ENCODE peak calls at places on chromosomes 1 and 21, in seven cellular contexts. G is mesendoderm, K is mesenchymal stem cell, O is IMR-90, P is neuronal stem cell, Q is trophoblast cell, W is H1. E is an unnamed sample.

GRCh38 chr1:3895279-3895950 is 4.7 kb downstream of the C1orf174 start:
- DNase-seq in G (no peak), K (no peak), O (peak; percentile 18), P (no peak), Q (peak; percentile 9), W (no peak), E (no peak)

GRCh38 chr21:27070881-27071670 is 104.2 kb upstream of the ADAMTS5 start:
- DNase-seq in G (no peak), K (no peak), O (peak; percentile 31), P (no peak), Q (no peak), W (no peak), E (no peak)

GRCh38 chr21:45994738-45995685 is 13.4 kb downstream of the COL6A1 start:
- DNase-seq in G (no peak), K (no peak), O (no peak), P (no peak), Q (no peak), W (no peak), E (no peak)

GRCh38 chr1:61358770-61359455 is 276.6 kb downstream of the NFIA start:
- DNase-seq in G (no peak), K (no peak), O (no peak), P (no peak), Q (no peak), W (no peak), E (no peak)

GRCh38 chr1:8856689-8857412 is 21.6 kb downstream of the ENO1 start:
- DNase-seq in G (no peak), K (no peak), O (no peak), P (no peak), Q (no peak), W (no peak), E (no peak)

GRCh38 chr1:75845576-75845975 is 48.9 kb downstream of the MSH4 start:
- DNase-seq in G (no peak), K (no peak), O (no peak), P (no peak), Q (no peak), W (no peak), E (no peak)

GRCh38 chr1:67941155-67941554 is 107.9 kb upstream of the GNG12 start:
- DNase-seq in G (no peak), K (no peak), O (no peak), P (no peak), Q (no peak), W (no peak), E (no peak)

GRCh38 chr1:209810783-209811182 is 4.8 kb upstream of the IRF6 start:
- DNase-seq in G (no peak), K (no peak), O (no peak), P (no peak), Q (no peak), W (no peak), E (no peak)

GRCh38 chr21:35473496-35473895 is 424.4 kb upstream of the RUNX1 start:
- DNase-seq in G (no peak), K (no peak), O (no peak), P (no peak), Q (no peak), W (no peak), E (no peak)

GRCh38 chr1:97337250-97338030 is 583.4 kb downstream of the DPYD start:
- DNase-seq in G (no peak), K (no peak), O (peak; percentile 17), P (no peak), Q (no peak), W (no peak), E (no peak)

GRCh38 chr1:6090288-6090687 is 44.6 kb downstream of the KCNAB2 start:
- DNase-seq in G (no peak), K (no peak), O (no peak), P (no peak), Q (no peak), W (no peak), E (no peak)

GRCh38 chr1:209621329-209621728 is 30.9 kb downstream of the LAMB3 start:
- DNase-seq in G (no peak), K (no peak), O (no peak), P (no peak), Q (no peak), W (no peak), E (no peak)

GRCh38 chr21:36847189-36847588 is 119.3 kb downstream of the HLCS start:
- DNase-seq in G (peak; percentile 59), K (peak; percentile 84), O (peak; percentile 85), P (no peak), Q (peak; percentile 38), W (no peak), E (no peak)

DNA sequence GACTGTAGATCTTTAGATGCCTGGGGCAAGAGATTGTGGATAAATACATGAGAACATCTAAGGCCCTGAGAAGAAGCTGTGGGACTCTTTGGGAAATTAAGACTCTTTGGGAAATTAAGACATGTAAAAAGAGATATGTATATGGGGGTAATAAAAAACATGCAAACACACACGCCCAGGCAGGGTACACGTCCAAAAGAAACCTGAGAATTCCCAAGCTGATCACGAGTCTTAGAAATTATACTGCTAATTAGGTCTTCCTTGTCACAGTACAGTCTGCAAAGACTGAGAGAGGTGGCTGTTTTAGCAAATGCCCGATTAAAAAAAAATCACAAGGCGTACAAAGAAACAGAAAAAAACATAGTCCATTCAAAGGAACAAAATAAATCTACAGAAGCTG is 39.3 kb upstream of the ERO1B start:
- DNase-seq in G (no peak), K (no peak), O (no peak), P (no peak), Q (no peak), W (no peak), E (no peak)
- H3K18ac ChIP-seq in G (no peak overlapping the region), K (no peak overlapping the region), O (no peak overlapping the region), P (no peak overlapping the region), Q (no peak overlapping the region), W (no peak overlapping the region), E (no peak overlapping the region)

GRCh38 chr1:211705439-211706205 is 30.2 kb upstream of the NEK2 start:
- DNase-seq in G (peak; percentile 4), K (no peak), O (peak; percentile 25), P (no peak), Q (no peak), W (no peak), E (no peak)

GRCh38 chr1:211711313-211711712 is 35.9 kb upstream of the NEK2 start:
- DNase-seq in G (no peak), K (no peak), O (no peak), P (no peak), Q (no peak), W (no peak), E (no peak)

GRCh38 chr1:211704567-211704942 is 29.1 kb upstream of the NEK2 start:
- DNase-seq in G (no peak), K (no peak), O (no peak), P (no peak), Q (no peak), W (no peak), E (no peak)

GRCh38 chr1:211703812-211704566 is 28.6 kb upstream of the NEK2 start:
- DNase-seq in G (no peak), K (no peak), O (no peak), P (no peak), Q (no peak), W (no peak), E (no peak)

GRCh38 chr1:211708006-211708405 is 32.6 kb upstream of the NEK2 start:
- DNase-seq in G (no peak), K (no peak), O (peak; percentile 18), P (no peak), Q (peak; percentile 52), W (no peak), E (no peak)
- H3K18ac ChIP-seq in G (no peak overlapping the region), K (no peak overlapping the region), O (no peak overlapping the region), P (no peak overlapping the region), Q (no peak overlapping the region), W (no peak overlapping the region), E (no peak overlapping the region)

GRCh38 chr1:63205776-63206175 is 116.6 kb upstream of the FOXD3 start:
- DNase-seq in G (no peak), K (no peak), O (no peak), P (no peak), Q (no peak), W (no peak), E (no peak)

GRCh38 chr1:63199666-63200065 is 122.7 kb upstream of the FOXD3 start:
- DNase-seq in G (peak; percentile 23), K (no peak), O (no peak), P (peak; percentile 61), Q (no peak), W (peak; percentile 54), E (peak; percentile 41)

GRCh38 chr1:63198921-63199530 is 123.3 kb upstream of the FOXD3 start:
- DNase-seq in G (peak; percentile 16), K (no peak), O (no peak), P (peak; percentile 43), Q (no peak), W (no peak), E (peak; percentile 39)

DNA sequence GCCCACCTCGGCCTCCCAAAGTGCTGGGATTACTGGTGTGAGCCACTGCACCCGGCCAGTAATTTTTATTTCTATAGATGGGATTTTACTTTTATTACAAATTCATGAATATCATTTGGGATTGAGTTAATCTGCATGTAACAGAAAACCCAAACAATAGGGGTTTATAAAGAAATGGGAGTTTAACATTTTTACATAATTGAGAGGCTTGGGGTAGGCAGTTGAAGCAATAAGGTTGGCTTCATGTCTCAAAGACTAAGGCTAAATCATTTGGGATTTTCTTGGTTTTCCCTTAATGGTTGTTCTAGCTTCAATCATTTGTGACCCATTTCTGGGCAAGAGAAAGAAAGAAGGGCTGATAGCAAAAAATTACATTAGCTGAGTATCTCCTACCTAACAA is 118.7 kb upstream of the FOXD3 start:
- DNase-seq in G (no peak), K (no peak), O (no peak), P (no peak), Q (no peak), W (no peak), E (no peak)
- H3K18ac ChIP-seq in G (no peak overlapping the region), K (no peak overlapping the region), O (no peak overlapping the region), P (no peak overlapping the region), Q (no peak overlapping the region), W (no peak overlapping the region), E (no peak overlapping the region)

GRCh38 chr1:81921851-81922462 is 121.2 kb downstream of the ADGRL2 start:
- DNase-seq in G (no peak), K (peak; percentile 45), O (peak; percentile 35), P (no peak), Q (no peak), W (no peak), E (no peak)
- H3K18ac ChIP-seq in G (no peak overlapping the region), K (no peak overlapping the region), O (no peak overlapping the region), P (no peak overlapping the region), Q (no peak overlapping the region), W (no peak overlapping the region), E (no peak overlapping the region)

GRCh38 chr1:77146270-77146669 is 73.0 kb downstream of the PIGK start:
- DNase-seq in G (peak; percentile 44), K (no peak), O (no peak), P (no peak), Q (no peak), W (no peak), E (no peak)

GRCh38 chr1:77139389-77139788 is 79.8 kb downstream of the PIGK start:
- DNase-seq in G (no peak), K (no peak), O (no peak), P (no peak), Q (no peak), W (no peak), E (no peak)

GRCh38 chr1:77143529-77144121 is 75.6 kb downstream of the PIGK start:
- DNase-seq in G (no peak), K (peak; percentile 18), O (peak; percentile 1), P (no peak), Q (no peak), W (no peak), E (no peak)
- H3K18ac ChIP-seq in G (no peak overlapping the region), K (no peak overlapping the region), O (no peak overlapping the region), P (no peak overlapping the region), Q (no peak overlapping the region), W (no peak overlapping the region), E (no peak overlapping the region)

GRCh38 chr1:65524931-65525296 is 104.4 kb downstream of the LEPR start:
- DNase-seq in G (no peak), K (no peak), O (no peak), P (no peak), Q (peak; percentile 25), W (no peak), E (no peak)
- H3K18ac ChIP-seq in G (no peak overlapping the region), K (no peak overlapping the region), O (no peak overlapping the region), P (no peak overlapping the region), Q (no peak overlapping the region), W (no peak overlapping the region), E (no peak overlapping the region)

E was measured in H9.